ENCODE peak calls at places on chromosomes 3 and 15, in seven cellular contexts. E is SK-N-SH, N is MM.1S, F is ovary, S is astrocyte, C is GM23338, X is left ventricle myocardium inferior. U is an unnamed sample.
A peak's percentile ranks its signal among the peaks of the same experiment; 100 is the strongest.

GRCh38 chr15:85800460-85801123 is 5.9 kb upstream of the KLHL25 start:
- DNase-seq in F (no peak), N (no peak), C (peak; percentile 38), S (peak; percentile 55), E (no peak), X (peak; percentile 59), U (peak; percentile 77)

GRCh38 chr3:122458992-122459391 is 43.1 kb upstream of the WDR5B start:
- DNase-seq in E (no peak), S (peak; percentile 26), F (no peak), N (no peak), C (peak; percentile 71), X (no peak), U (no peak)

GRCh38 chr3:72904156-72904555 is 16.3 kb downstream of the GXYLT2 start:
- DNase-seq in E (no peak), S (no peak), X (no peak), N (no peak), F (no peak), C (no peak), U (no peak)

GRCh38 chr3:67646586-67647234 is 7.7 kb downstream of the SUCLG2 start:
- DNase-seq in X (no peak), F (no peak), S (peak; percentile 50), N (no peak), C (no peak), E (no peak), U (no peak)

GRCh38 chr3:42752961-42753360 is 20.1 kb downstream of the CCDC13 start:
- DNase-seq in S (no peak), E (no peak), N (no peak), F (no peak), C (no peak), X (no peak), U (no peak)

GRCh38 chr15:73954188-73955145 is 28.2 kb downstream of the LOXL1 start:
- DNase-seq in X (no peak), S (no peak), N (no peak), E (no peak), F (peak; percentile 32), C (no peak), U (no peak)

GRCh38 chr15:40045572-40046217 is 6.7 kb upstream of the SRP14 start:
- DNase-seq in F (no peak), X (no peak), E (no peak), N (peak; percentile 46), C (no peak), S (no peak), U (no peak)

GRCh38 chr15:34726407-34727100 is 28.2 kb downstream of the GJD2 start:
- DNase-seq in S (peak; percentile 44), N (no peak), X (no peak), C (peak; percentile 84), E (no peak), F (no peak), U (no peak)

GRCh38 chr15:101407439-101407838 is 82.1 kb downstream of the PCSK6 start:
- DNase-seq in S (no peak), C (no peak), N (no peak), X (no peak), E (no peak), F (no peak), U (no peak)

GRCh38 chr15:42549782-42550392 is 1.2 kb downstream of the HAUS2 start:
- DNase-seq in C (no peak), N (no peak), E (no peak), X (no peak), F (no peak), S (no peak), U (no peak)

GRCh38 chr3:128335621-128336296 is 130.9 kb downstream of the DNAJB8 start:
- DNase-seq in S (no peak), N (no peak), X (no peak), E (no peak), F (no peak), C (peak; percentile 41), U (peak; percentile 29)

GRCh38 chr15:74422723-74423442 is 10.9 kb downstream of the SEMA7A start:
- DNase-seq in F (no peak), S (peak; percentile 61), C (peak; percentile 43), N (no peak), X (no peak), E (no peak), U (no peak)

GRCh38 chr15:96162322-96162721 is 168.2 kb upstream of the NR2F2 start:
- DNase-seq in N (no peak), C (no peak), E (no peak), F (no peak), S (no peak), X (no peak), U (no peak)

GRCh38 chr3:68206524-68207117 is 552.2 kb upstream of the SUCLG2 start:
- DNase-seq in X (no peak), E (no peak), S (no peak), C (peak; percentile 7), N (no peak), F (no peak), U (no peak)

GRCh38 chr3:170078620-170079281 is 41.0 kb downstream of the GPR160 start:
- DNase-seq in E (no peak), N (no peak), F (no peak), X (no peak), S (no peak), C (peak; percentile 57), U (no peak)

GRCh38 chr3:12536423-12536822 is 8.9 kb downstream of the MKRN2OS start:
- DNase-seq in X (no peak), N (no peak), F (no peak), E (no peak), C (no peak), S (no peak), U (no peak)

GRCh38 chr3:106981392-106981791 is 395.8 kb upstream of the CCDC54 start:
- DNase-seq in C (no peak), X (no peak), F (no peak), E (no peak), N (no peak), S (no peak), U (no peak)

GRCh38 chr15:78298983-78299301 is 467 bp downstream of the SKIC8 start:
- DNase-seq in C (no peak), N (peak; percentile 14), E (no peak), F (no peak), S (peak; percentile 18), X (no peak), U (no peak)

GRCh38 chr3:131174752-131175151 is 148.1 kb downstream of the NEK11 start:
- DNase-seq in F (no peak), C (no peak), S (peak; percentile 27), X (no peak), N (peak; percentile 77), E (no peak), U (no peak)

GRCh38 chr3:148718982-148719862 is 21.5 kb downstream of the AGTR1 start:
- DNase-seq in N (no peak), X (no peak), S (no peak), F (no peak), E (no peak), C (peak; percentile 40), U (no peak)

GRCh38 chr3:127431066-127431465 is 143.2 kb upstream of the PRR20G start:
- DNase-seq in F (no peak), S (no peak), X (no peak), N (no peak), C (no peak), E (peak; percentile 69), U (no peak)

DNA sequence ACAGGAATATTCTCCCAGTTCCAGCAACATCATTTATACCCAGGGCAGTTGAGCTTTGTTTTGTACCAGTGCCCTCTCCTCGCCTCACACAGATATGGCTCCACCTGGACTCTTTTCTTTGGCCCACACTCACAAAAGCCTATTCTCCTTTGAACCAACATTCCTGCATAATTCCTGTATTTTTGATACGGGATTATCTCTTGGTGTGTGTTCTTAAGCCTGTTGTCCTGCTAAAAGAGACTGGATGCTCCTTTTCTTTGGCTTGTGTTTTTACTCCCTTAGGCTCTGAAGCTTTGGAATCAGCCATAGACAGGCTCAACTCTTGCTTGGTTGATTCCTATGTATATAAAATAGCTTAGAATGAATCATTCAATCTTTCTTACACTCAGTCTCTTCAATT is 305.4 kb upstream of the SATB1 start:
- DNase-seq in C (no peak), E (no peak), N (no peak), X (no peak), S (no peak), F (no peak), U (no peak)
- H3K4me3 ChIP-seq in C (no peak overlapping the region), E (no peak overlapping the region), N (no peak overlapping the region), X (no peak overlapping the region), S (no peak overlapping the region), F (no peak overlapping the region), U (no peak overlapping the region)

DNA sequence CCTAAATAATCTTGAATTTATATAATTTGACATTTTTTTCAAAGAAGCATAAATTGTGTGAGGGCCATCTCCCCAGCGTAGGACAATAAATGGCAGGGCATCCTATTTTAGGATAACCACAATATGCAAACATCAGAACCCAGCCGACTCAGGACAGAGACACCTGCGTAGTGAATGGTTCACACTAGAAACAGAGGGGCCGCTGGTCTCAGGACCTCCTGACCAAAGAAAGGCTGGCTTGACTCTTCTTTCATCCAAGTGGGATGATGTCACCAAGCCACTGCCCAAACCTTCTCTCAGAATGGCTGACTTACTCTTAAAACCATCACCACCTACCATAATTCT is 162.1 kb downstream of the FOXP1 start:
- DNase-seq in C (no peak), F (no peak), X (no peak), E (no peak), N (peak; percentile 82), S (no peak), U (no peak)
- H3K4me1 ChIP-seq in C (no peaks in the 10 kb centered on the region), F (no peaks in the 10 kb centered on the region), X (peaks cover 18% of the 10 kb centered on the region), E (peaks cover 10% of the 10 kb centered on the region), N (peaks cover 50% of the 10 kb centered on the region), S (peaks cover 24% of the 10 kb centered on the region), U (no peaks in the 10 kb centered on the region)

GRCh38 chr15:93072440-93073394 is 16.3 kb downstream of the RGMA start:
- DNase-seq in F (peak; percentile 94), S (peak; percentile 37), E (peak; percentile 95), N (no peak), C (peak; percentile 90), X (peak; percentile 89), U (peak; percentile 90)
- H3K27ac ChIP-seq in F (peak overlapping the region; percentile 87), S (no peak overlapping the region), E (peak overlapping the region; percentile 30), N (no peak overlapping the region), C (peak overlapping the region; percentile 89), X (peak overlapping the region; percentile 89), U (peak overlapping the region; percentile 87)

GRCh38 chr15:38563723-38564519 is 693 bp downstream of the RASGRP1 start:
- DNase-seq in S (no peak), N (peak; percentile 70), E (peak; percentile 85), F (peak; percentile 66), X (peak; percentile 64), C (peak; percentile 57), U (peak; percentile 56)
- H3K4me3 ChIP-seq in S (peak overlapping the region; percentile 48), N (peak overlapping the region; percentile 71), E (peak overlapping the region; percentile 63), F (peak overlapping the region; percentile 39), X (peak overlapping the region; percentile 72), C (peak overlapping the region; percentile 72), U (peak overlapping the region; percentile 68)

DNA sequence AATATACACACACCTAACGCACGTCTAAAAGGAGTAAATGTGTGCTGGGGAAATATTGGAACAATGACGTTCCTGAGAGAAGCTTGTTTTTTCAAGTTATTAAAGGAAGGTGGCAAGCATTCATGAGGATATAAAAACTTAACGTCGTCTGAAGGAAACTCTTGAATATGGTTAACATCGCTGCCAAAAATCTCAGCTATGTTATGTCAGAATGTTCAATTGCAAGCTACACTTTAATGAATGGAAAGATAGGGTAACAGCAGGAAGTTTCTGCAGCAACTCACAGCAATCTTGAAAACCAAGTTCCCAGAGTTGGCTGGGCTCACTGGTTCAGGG is 54.3 kb upstream of the MEF2A start:
- DNase-seq in C (no peak), S (peak; percentile 89), X (no peak), F (no peak), N (no peak), E (no peak), U (no peak)
- H3K4me1 ChIP-seq in C (no peaks in the 10 kb centered on the region), S (peaks cover 22% of the 10 kb centered on the region), X (peaks cover 60% of the 10 kb centered on the region), F (peaks cover 11% of the 10 kb centered on the region), N (no peaks in the 10 kb centered on the region), E (peaks cover 14% of the 10 kb centered on the region), U (peaks cover 62% of the 10 kb centered on the region)

GRCh38 chr3:197428961-197429360 is 126.8 kb downstream of the BDH1 start:
- DNase-seq in E (no peak), N (no peak), S (no peak), C (no peak), F (no peak), X (no peak), U (no peak)
- H3K27ac ChIP-seq in E (no peak overlapping the region), N (no peak overlapping the region), S (peak overlapping the region; percentile 4), C (no peak overlapping the region), F (no peak overlapping the region), X (no peak overlapping the region), U (no peak overlapping the region)